ENCODE peak calls at places on chromosomes 5 and 9, in seven cellular contexts. S, N, Z, D, F, A and B are unnamed samples.

GRCh38 chr9:86598411-86599239 is 244.4 kb upstream of the TUT7 start:
- DNase-seq in N (no peak), S (no peak), F (no peak), A (no peak), D (no peak), Z (no peak), B (no peak)

GRCh38 chr9:107397076-107398049 is 92.2 kb downstream of the KLF4 start:
- DNase-seq in F (peak), A (peak), S (no peak), Z (no peak), D (no peak), N (peak), B (no peak)

GRCh38 chr5:111945535-111945934 is 188.5 kb upstream of the NREP start:
- DNase-seq in A (no peak), N (peak), D (no peak), Z (no peak), F (no peak), S (no peak), B (no peak)

GRCh38 chr9:109730228-109730627 is 49.8 kb upstream of the PALM2AKAP2 start:
- DNase-seq in D (no peak), Z (no peak), N (no peak), A (peak), S (no peak), F (no peak), B (no peak)

GRCh38 chr5:10505517-10506095 is 58.3 kb upstream of the ANKRD33B start:
- DNase-seq in N (no peak), Z (peak), F (no peak), D (no peak), S (no peak), A (no peak), B (no peak)

GRCh38 chr5:92801921-92802320 is 779.1 kb downstream of the NR2F1-AS1 start:
- DNase-seq in Z (no peak), A (no peak), N (peak), S (no peak), D (no peak), F (no peak), B (no peak)

GRCh38 chr9:101226161-101226560 is 158.6 kb downstream of the BAAT start:
- DNase-seq in N (no peak), S (no peak), A (no peak), D (no peak), Z (no peak), F (no peak), B (no peak)

GRCh38 chr5:15834596-15835245 is 334.7 kb downstream of the FBXL7 start:
- DNase-seq in Z (no peak), S (no peak), A (peak), D (no peak), N (peak), F (peak), B (no peak)

GRCh38 chr9:87711857-87712800 is 13.8 kb upstream of the CTSL start:
- DNase-seq in D (no peak), F (peak), N (peak), Z (no peak), A (peak), S (no peak), B (no peak)

GRCh38 chr5:149767278-149767550 is 37.1 kb downstream of the PPARGC1B start:
- DNase-seq in A (no peak), N (no peak), S (no peak), D (no peak), F (no peak), Z (no peak), B (no peak)

GRCh38 chr5:149766460-149767277 is 36.6 kb downstream of the PPARGC1B start:
- DNase-seq in Z (no peak), D (peak), F (no peak), A (no peak), N (no peak), S (no peak), B (no peak)

GRCh38 chr5:149762958-149763630 is 33.0 kb downstream of the PPARGC1B start:
- DNase-seq in Z (no peak), F (no peak), D (peak), A (no peak), S (no peak), N (no peak), B (no peak)

GRCh38 chr5:149764086-149764485 is 34.0 kb downstream of the PPARGC1B start:
- DNase-seq in A (no peak), N (no peak), D (peak), F (no peak), S (no peak), Z (no peak), B (no peak)

GRCh38 chr5:149765932-149766331 is 35.8 kb downstream of the PPARGC1B start:
- DNase-seq in A (peak), S (no peak), D (no peak), Z (peak), F (no peak), N (no peak), B (no peak)
- TF ChIP-seq CTCF in A (no peak), S (peak), D (no peak), Z (peak), F (no peak), N (no peak), B (peak)

GRCh38 chr9:114264806-114265550 is 57.9 kb upstream of the ORM1 start:
- DNase-seq in F (no peak), D (no peak), N (no peak), A (no peak), S (no peak), Z (no peak), B (no peak)

GRCh38 chr9:114261026-114261425 is 61.9 kb upstream of the ORM1 start:
- DNase-seq in F (no peak), N (no peak), Z (no peak), A (no peak), D (no peak), S (no peak), B (no peak)

GRCh38 chr9:114261987-114262386 is 60.9 kb upstream of the ORM1 start:
- DNase-seq in N (no peak), S (no peak), Z (no peak), D (no peak), A (no peak), F (no peak), B (no peak)

GRCh38 chr9:114266969-114267368 is 55.9 kb upstream of the ORM1 start:
- DNase-seq in Z (no peak), S (no peak), A (no peak), D (no peak), N (peak), F (no peak), B (no peak)

DNA sequence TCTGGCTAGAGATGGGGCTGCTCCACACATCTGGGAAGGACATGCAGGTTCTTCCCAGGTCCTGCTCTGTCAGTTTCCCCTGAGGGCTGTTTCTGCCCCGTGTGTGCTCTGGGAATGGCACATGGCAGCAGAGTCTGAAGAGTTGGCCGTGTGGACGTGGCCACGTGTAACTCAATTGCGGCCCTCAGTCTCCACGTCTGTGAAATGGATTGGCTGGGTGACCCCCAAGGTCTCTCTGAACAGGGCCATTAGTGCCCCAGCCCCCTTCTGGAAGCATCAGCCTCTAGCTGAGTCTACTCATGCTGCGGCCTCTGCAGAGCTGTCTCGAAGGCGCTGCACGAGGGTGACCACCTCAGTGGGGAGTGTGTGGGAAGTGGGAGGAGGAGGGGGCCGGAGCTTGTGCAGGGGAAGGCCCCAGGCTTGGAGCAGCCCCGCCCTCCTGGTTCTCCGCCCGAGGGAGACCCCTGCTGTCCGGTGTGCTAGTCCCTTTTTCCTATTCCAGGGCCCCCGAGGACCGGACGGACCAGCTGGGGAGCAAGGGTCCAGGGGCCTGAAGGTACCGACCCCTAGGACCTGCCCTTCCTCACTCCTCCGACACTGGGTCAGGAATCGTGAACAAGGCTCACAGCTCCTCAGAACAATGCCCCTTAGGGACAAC is 58.9 kb upstream of the ORM1 start:
- DNase-seq in D (no peak), Z (no peak), N (peak), S (no peak), F (no peak), A (no peak), B (no peak)
- TF ChIP-seq CTCF in D (no peak), Z (no peak), N (peak), S (no peak), F (peak), A (no peak), B (peak)

GRCh38 chr5:121873409-121873808 is 21.7 kb downstream of the FTMT start:
- DNase-seq in F (no peak), S (no peak), Z (no peak), D (no peak), A (no peak), N (no peak), B (no peak)

GRCh38 chr5:121867403-121867802 is 15.7 kb downstream of the FTMT start:
- DNase-seq in F (no peak), D (no peak), S (no peak), A (no peak), Z (no peak), N (no peak), B (no peak)

GRCh38 chr5:121872846-121873245 is 21.2 kb downstream of the FTMT start:
- DNase-seq in Z (no peak), A (no peak), D (no peak), F (no peak), N (no peak), S (no peak), B (no peak)

GRCh38 chr5:121870489-121870888 is 18.8 kb downstream of the FTMT start:
- DNase-seq in N (peak), F (no peak), D (no peak), Z (no peak), S (no peak), A (peak), B (no peak)
- TF ChIP-seq CTCF in N (peak), F (no peak), D (no peak), Z (no peak), S (no peak), A (no peak), B (no peak)

GRCh38 chr9:97501177-97501971 is at the start of gene TMOD1:
- DNase-seq in S (no peak), D (peak), F (no peak), A (no peak), N (peak), Z (peak), B (peak)
- TF ChIP-seq CTCF in S (no peak), D (no peak), F (no peak), A (peak), N (no peak), Z (peak), B (peak)

GRCh38 chr9:131482343-131483006 is 20.2 kb upstream of the POMT1 start:
- DNase-seq in D (no peak), A (no peak), N (no peak), F (no peak), S (no peak), Z (no peak), B (no peak)
- TF ChIP-seq CTCF in D (no peak), A (no peak), N (no peak), F (no peak), S (no peak), Z (no peak), B (no peak)

GRCh38 chr5:139670369-139671095 is 22.4 kb downstream of the CXXC5 start:
- DNase-seq in D (peak), A (peak), Z (peak), S (no peak), N (no peak), F (no peak), B (peak)

GRCh38 chr5:139668064-139668880 is 20.1 kb downstream of the CXXC5 start:
- DNase-seq in F (no peak), N (no peak), Z (peak), S (no peak), A (peak), D (peak), B (peak)

GRCh38 chr5:139671096-139671841 is 23.1 kb downstream of the CXXC5 start:
- DNase-seq in F (no peak), S (no peak), D (peak), A (peak), Z (peak), N (no peak), B (peak)

GRCh38 chr5:139668924-139669680 is 21.0 kb downstream of the CXXC5 start:
- DNase-seq in N (no peak), Z (peak), A (no peak), F (no peak), S (no peak), D (no peak), B (no peak)

GRCh38 chr5:139669681-139670368 is 21.7 kb downstream of the CXXC5 start:
- DNase-seq in S (no peak), D (peak), Z (peak), N (no peak), A (no peak), F (no peak), B (peak)
- TF ChIP-seq CTCF in S (no peak), D (no peak), Z (no peak), N (no peak), A (no peak), F (no peak), B (no peak)

GRCh38 chr9:6198251-6198650 is 17.4 kb upstream of the IL33 start:
- DNase-seq in D (no peak), Z (no peak), A (peak), S (no peak), N (no peak), F (no peak), B (no peak)

GRCh38 chr9:6199596-6199995 is 16.0 kb upstream of the IL33 start:
- DNase-seq in F (no peak), D (no peak), S (no peak), A (no peak), Z (no peak), N (no peak), B (no peak)

GRCh38 chr9:6195714-6196360 is 19.8 kb upstream of the IL33 start:
- DNase-seq in D (no peak), Z (no peak), A (peak), S (no peak), F (no peak), N (no peak), B (no peak)

GRCh38 chr9:6197330-6197729 is 18.3 kb upstream of the IL33 start:
- DNase-seq in A (peak), F (no peak), N (no peak), S (no peak), Z (peak), D (no peak), B (peak)

GRCh38 chr9:6194934-6195333 is 20.7 kb upstream of the IL33 start:
- DNase-seq in S (no peak), D (no peak), Z (peak), A (peak), F (no peak), N (no peak), B (no peak)
- TF ChIP-seq CTCF in S (no peak), D (no peak), Z (peak), A (peak), F (peak), N (peak), B (peak)